ENCODE peak calls at places on chromosome X, in nine cellular contexts. F, O, Y, T, H, J, Q, S and M are unnamed samples.

GRCh38 chrX:20515841-20516461 is 249.2 kb upstream of the RPS6KA3 start:
- DNase-seq in F (peak), O (peak), Y (peak), T (peak), H (peak), J (no peak), Q (no peak), S (peak), M (no peak)

GRCh38 chrX:149145845-149146285 is 359.2 kb downstream of the IDS start:
- DNase-seq in F (no peak), O (no peak), Y (no peak), T (no peak), H (no peak), J (no peak), Q (no peak), S (no peak), M (no peak)

GRCh38 chrX:136496359-136496767 is 1.0 kb upstream of the HTATSF1 start:
- DNase-seq in F (no peak), O (no peak), Y (no peak), T (no peak), H (no peak), J (no peak), Q (no peak), S (no peak), M (no peak)

GRCh38 chrX:17242470-17242869 is 132.5 kb upstream of the NHS start:
- DNase-seq in F (peak), O (peak), Y (peak), T (peak), H (peak), J (no peak), Q (peak), S (no peak), M (no peak)

GRCh38 chrX:39133971-39134370 is 332.7 kb downstream of the MID1IP1 start:
- DNase-seq in F (peak), O (peak), Y (no peak), T (no peak), H (peak), J (no peak), Q (peak), S (no peak), M (no peak)

GRCh38 chrX:150227873-150228272 is 135.2 kb upstream of the MAMLD1 start:
- DNase-seq in F (no peak), O (no peak), Y (no peak), T (no peak), H (no peak), J (no peak), Q (no peak), S (no peak), M (no peak)

GRCh38 chrX:112941209-112941788 is 100.7 kb upstream of the AMOT start:
- DNase-seq in F (peak), O (peak), Y (no peak), T (no peak), H (no peak), J (no peak), Q (peak), S (no peak), M (no peak)

GRCh38 chrX:124231454-124231853 is 101.0 kb upstream of the TEX13D start:
- DNase-seq in F (no peak), O (no peak), Y (no peak), T (no peak), H (no peak), J (no peak), Q (no peak), S (no peak), M (no peak)

GRCh38 chrX:71282514-71283408 is 674 bp upstream of the NONO start:
- DNase-seq in F (peak), O (no peak), Y (no peak), T (peak), H (no peak), J (no peak), Q (no peak), S (peak), M (no peak)

GRCh38 chrX:66717926-66718325 is 79.0 kb upstream of the EDA2R start:
- DNase-seq in F (no peak), O (no peak), Y (peak), T (no peak), H (no peak), J (no peak), Q (no peak), S (no peak), M (no peak)

GRCh38 chrX:149504226-149504914 is 736 bp downstream of the IDS start:
- DNase-seq in F (peak), O (peak), Y (peak), T (no peak), H (peak), J (no peak), Q (peak), S (peak), M (no peak)

GRCh38 chrX:139192386-139192961 is 338.1 kb upstream of the F9 start:
- DNase-seq in F (no peak), O (no peak), Y (no peak), T (no peak), H (no peak), J (no peak), Q (no peak), S (no peak), M (no peak)

GRCh38 chrX:101417981-101418841 is 10.2 kb downstream of the HNRNPH2 start:
- DNase-seq in F (no peak), O (peak), Y (peak), T (no peak), H (no peak), J (peak), Q (no peak), S (peak), M (peak)

GRCh38 chrX:22194207-22194606 is 78.5 kb upstream of the CBLL2 start:
- DNase-seq in F (no peak), O (no peak), Y (no peak), T (no peak), H (no peak), J (no peak), Q (no peak), S (no peak), M (no peak)

GRCh38 chrX:41556958-41557357 is 109.8 kb downstream of the NYX start:
- DNase-seq in F (no peak), O (no peak), Y (no peak), T (no peak), H (no peak), J (no peak), Q (no peak), S (no peak), M (no peak)